ENCODE peak calls at places on chromosomes 11 and 22, in seven cellular contexts. A is H1, E is PC-9, D is foreskin keratinocyte, J is BE2C, P is Peyer's patch, N is body of pancreas. B is an unnamed sample.
A peak's percentile ranks its signal among the peaks of the same experiment; 100 is the strongest.

GRCh38 chr11:63243533-63243932 is at the start of gene SLC22A25:
- DNase-seq in A (no peak), E (no peak), D (no peak), J (no peak), P (no peak), N (no peak), B (no peak)

GRCh38 chr11:86386791-86387190 is 12.1 kb downstream of the CCDC81 start:
- DNase-seq in A (no peak), E (no peak), D (no peak), J (no peak), P (no peak), N (no peak), B (no peak)

GRCh38 chr22:44089717-44090570 is 65.8 kb downstream of the PARVB start:
- DNase-seq in A (no peak), E (no peak), D (no peak), J (no peak), P (no peak), N (no peak), B (no peak)

GRCh38 chr11:86435711-86436110 is 61.0 kb downstream of the CCDC81 start:
- DNase-seq in A (no peak), E (no peak), D (no peak), J (no peak), P (no peak), N (no peak), B (no peak)

GRCh38 chr11:67195971-67196418 is 70.3 kb upstream of the GRK2 start:
- DNase-seq in A (no peak), E (no peak), D (no peak), J (no peak), P (peak; percentile 52), N (no peak), B (no peak)

GRCh38 chr11:36333897-36334296 is 37.8 kb downstream of the PRR5L start:
- DNase-seq in A (no peak), E (peak; percentile 39), D (peak; percentile 23), J (peak; percentile 68), P (no peak), N (no peak), B (no peak)

GRCh38 chr11:19116315-19116970 is 525 bp upstream of the ZDHHC13 start:
- DNase-seq in A (no peak), E (no peak), D (no peak), J (no peak), P (no peak), N (no peak), B (no peak)

GRCh38 chr22:43218786-43219185 is 31.9 kb upstream of the TTLL12 start:
- DNase-seq in A (no peak), E (no peak), D (no peak), J (no peak), P (no peak), N (no peak), B (no peak)

GRCh38 chr11:1077033-1077416 is 2.4 kb downstream of the MUC2 start:
- DNase-seq in A (no peak), E (no peak), D (no peak), J (no peak), P (peak; percentile 51), N (peak; percentile 3), B (no peak)

GRCh38 chr22:28243539-28243938 is 324.5 kb upstream of the PITPNB start:
- DNase-seq in A (no peak), E (no peak), D (no peak), J (no peak), P (no peak), N (no peak), B (no peak)

GRCh38 chr11:9263840-9264380 is 1.2 kb downstream of the DENND5A start:
- DNase-seq in A (no peak), E (no peak), D (no peak), J (no peak), P (no peak), N (no peak), B (no peak)

GRCh38 chr11:74925281-74925680 is 23.6 kb downstream of the XRRA1 start:
- DNase-seq in A (no peak), E (no peak), D (no peak), J (no peak), P (no peak), N (no peak), B (no peak)

GRCh38 chr22:19178065-19178658 is 374 bp downstream of the SLC25A1 start:
- DNase-seq in A (no peak), E (no peak), D (no peak), J (peak; percentile 60), P (peak; percentile 87), N (peak; percentile 69), B (no peak)

GRCh38 chr11:68843703-68844312 is 2.1 kb upstream of the CPT1A start:
- DNase-seq in A (peak; percentile 67), E (peak; percentile 73), D (no peak), J (no peak), P (peak; percentile 95), N (peak; percentile 95), B (peak; percentile 89)

GRCh38 chr11:1278766-1279673 is 30.4 kb downstream of the TOLLIP start:
- DNase-seq in A (no peak), E (no peak), D (no peak), J (no peak), P (no peak), N (no peak), B (no peak)

GRCh38 chr11:36095716-36096115 is 151.9 kb downstream of the LDLRAD3 start:
- DNase-seq in A (no peak), E (no peak), D (no peak), J (no peak), P (no peak), N (no peak), B (no peak)

GRCh38 chr22:24435323-24435645 is 7.9 kb downstream of the ADORA2A start:
- DNase-seq in A (no peak), E (no peak), D (no peak), J (no peak), P (no peak), N (no peak), B (no peak)

GRCh38 chr11:79304599-79305212 is 136.1 kb downstream of the TENM4 start:
- DNase-seq in A (no peak), E (no peak), D (no peak), J (no peak), P (no peak), N (no peak), B (no peak)

GRCh38 chr11:35629511-35629910 is 11.3 kb downstream of the FJX1 start:
- DNase-seq in A (no peak), E (no peak), D (no peak), J (no peak), P (no peak), N (no peak), B (no peak)

GRCh38 chr11:74437441-74437840 is 29.9 kb downstream of the KCNE3 start:
- DNase-seq in A (no peak), E (no peak), D (no peak), J (no peak), P (no peak), N (no peak), B (no peak)

GRCh38 chr11:73982990-73983763 is 534 bp upstream of the UCP2 start:
- DNase-seq in A (peak; percentile 74), E (peak; percentile 90), D (peak; percentile 49), J (peak; percentile 98), P (peak; percentile 93), N (peak; percentile 93), B (peak; percentile 95)

GRCh38 chr11:65719887-65720236 is 736 bp downstream of the RNASEH2C start:
- DNase-seq in A (no peak), E (peak; percentile 35), D (no peak), J (peak; percentile 34), P (no peak), N (no peak), B (no peak)

GRCh38 chr22:23058481-23059336 is 11.6 kb upstream of the GNAZ start:
- DNase-seq in A (no peak), E (no peak), D (no peak), J (no peak), P (peak; percentile 18), N (no peak), B (no peak)

GRCh38 chr11:112794321-112794720 is 166.9 kb upstream of the NCAM1 start:
- DNase-seq in A (no peak), E (no peak), D (no peak), J (no peak), P (no peak), N (no peak), B (no peak)
- TF ChIP-seq CTCF in A (no peak), E (no peak), D (no peak), J (no peak), P (no peak), N (no peak), B (no peak)

DNA sequence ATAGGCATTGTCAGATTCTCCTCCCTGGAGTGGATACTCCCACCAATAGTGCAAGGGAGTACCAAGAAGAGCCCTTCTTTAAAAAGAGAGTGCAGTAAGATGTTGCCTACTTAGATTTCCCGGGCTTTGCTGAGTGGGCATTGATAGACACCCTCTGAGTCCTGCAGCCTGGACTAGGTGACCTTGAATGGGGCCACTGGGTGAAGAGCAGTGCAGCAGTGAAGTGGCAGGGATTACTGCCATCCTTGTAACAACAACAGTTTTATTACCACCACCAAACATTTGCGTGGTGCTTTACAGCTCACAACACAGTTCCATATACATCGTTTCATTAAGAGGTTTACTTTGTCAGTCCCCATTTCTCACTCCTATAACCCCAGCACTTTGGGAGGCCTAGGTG is 59.4 kb downstream of the MICAL2 start:
- DNase-seq in A (no peak), E (no peak), D (no peak), J (no peak), P (no peak), N (no peak), B (no peak)
- H3K4me1 ChIP-seq in A (no peaks in the 10 kb centered on the region), E (peaks cover 68% of the 10 kb centered on the region), D (peaks cover 56% of the 10 kb centered on the region), J (no peaks in the 10 kb centered on the region), P (peaks cover 7% of the 10 kb centered on the region), N (no peaks in the 10 kb centered on the region), B (peaks cover 8% of the 10 kb centered on the region)

GRCh38 chr11:127649958-127650357 is 649.4 kb upstream of the KIRREL3 start:
- DNase-seq in A (no peak), E (no peak), D (no peak), J (no peak), P (no peak), N (no peak), B (no peak)

GRCh38 chr11:127651888-127652221 is 651.3 kb upstream of the KIRREL3 start:
- DNase-seq in A (no peak), E (no peak), D (no peak), J (no peak), P (no peak), N (no peak), B (no peak)

GRCh38 chr11:127648604-127649003 is 648.0 kb upstream of the KIRREL3 start:
- DNase-seq in A (no peak), E (no peak), D (no peak), J (no peak), P (no peak), N (no peak), B (no peak)

GRCh38 chr11:127651175-127651887 is 650.8 kb upstream of the KIRREL3 start:
- DNase-seq in A (no peak), E (no peak), D (no peak), J (no peak), P (no peak), N (no peak), B (no peak)

DNA sequence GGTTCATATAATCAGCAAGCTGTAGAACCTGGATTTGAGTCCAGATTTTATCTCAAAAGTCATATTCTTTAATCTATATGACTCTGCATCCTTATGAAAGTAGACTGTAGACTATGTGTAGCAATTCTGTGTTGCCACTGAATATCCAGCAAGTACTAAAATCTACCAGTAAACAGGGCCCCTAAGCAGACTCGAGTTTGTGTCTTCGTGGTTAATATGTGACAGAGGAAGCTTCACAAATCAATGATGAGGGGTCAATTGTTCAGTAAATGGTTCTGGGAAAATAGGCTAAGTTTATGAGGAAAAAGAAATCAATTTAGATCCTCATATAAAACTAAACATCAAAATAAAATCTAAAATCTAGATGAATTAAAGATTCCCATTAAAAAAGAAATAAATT is 648.5 kb upstream of the KIRREL3 start:
- DNase-seq in A (no peak), E (no peak), D (no peak), J (no peak), P (no peak), N (no peak), B (no peak)
- TF ChIP-seq CTCF in A (no peak), E (no peak), D (no peak), J (no peak), P (no peak), N (no peak), B (no peak)

GRCh38 chr11:6385046-6385777 is 5.1 kb upstream of the SMPD1 start:
- DNase-seq in A (no peak), E (no peak), D (no peak), J (no peak), P (no peak), N (no peak), B (no peak)
- H3K4me1 ChIP-seq in A (peaks cover 13% of the 10 kb centered on the region), E (peaks cover 7% of the 10 kb centered on the region), D (peaks cover 13% of the 10 kb centered on the region), J (no peaks in the 10 kb centered on the region), P (no peaks in the 10 kb centered on the region), N (peaks cover 31% of the 10 kb centered on the region), B (no peaks in the 10 kb centered on the region)

B was measured in lung.